ENCODE peak calls at places on chromosomes 12 and 14, in five cellular contexts. M, B, E, S and F are unnamed samples.

GRCh38 chr14:78933948-78934524 is 763.9 kb downstream of the NRXN3 start:
- DNase-seq in M (no peak), B (no peak), E (peak), S (peak), F (peak)

GRCh38 chr14:90091393-90091792 is 29.6 kb downstream of the KCNK13 start:
- DNase-seq in M (no peak), B (no peak), E (no peak), S (no peak), F (peak)

GRCh38 chr14:105140581-105140980 is 28.0 kb downstream of the JAG2 start:
- DNase-seq in M (no peak), B (no peak), E (no peak), S (no peak), F (no peak)

GRCh38 chr14:23307687-23308644 is 1.3 kb downstream of the BCL2L2 start:
- DNase-seq in M (no peak), B (no peak), E (no peak), S (no peak), F (peak)

GRCh38 chr14:24834951-24835350 is 201.0 kb upstream of the GZMB start:
- DNase-seq in M (no peak), B (no peak), E (no peak), S (no peak), F (no peak)

GRCh38 chr14:96953443-96953842 is 156.3 kb downstream of the VRK1 start:
- DNase-seq in M (no peak), B (no peak), E (no peak), S (no peak), F (no peak)

GRCh38 chr14:66359500-66359899 is 126.7 kb upstream of the CCDC196 start:
- DNase-seq in M (no peak), B (no peak), E (peak), S (peak), F (peak)

GRCh38 chr14:69572634-69573135 is 2.0 kb downstream of the CCDC177 start:
- DNase-seq in M (no peak), B (no peak), E (no peak), S (no peak), F (no peak)

GRCh38 chr14:23057757-23058653 is 685 bp upstream of the CDH24 start:
- DNase-seq in M (peak), B (peak), E (peak), S (peak), F (peak)

GRCh38 chr14:60862283-60862682 is 118.6 kb downstream of the TRMT5 start:
- DNase-seq in M (no peak), B (no peak), E (no peak), S (no peak), F (peak)

GRCh38 chr14:81535399-81536124 is 1.9 kb upstream of the SEL1L start:
- DNase-seq in M (peak), B (no peak), E (no peak), S (peak), F (no peak)

GRCh38 chr14:59028476-59029202 is 159.8 kb upstream of the DAAM1 start:
- DNase-seq in M (peak), B (peak), E (peak), S (peak), F (peak)

GRCh38 chr12:85781751-85782150 is 54.5 kb downstream of the RASSF9 start:
- DNase-seq in M (no peak), B (no peak), E (no peak), S (no peak), F (no peak)

DNA sequence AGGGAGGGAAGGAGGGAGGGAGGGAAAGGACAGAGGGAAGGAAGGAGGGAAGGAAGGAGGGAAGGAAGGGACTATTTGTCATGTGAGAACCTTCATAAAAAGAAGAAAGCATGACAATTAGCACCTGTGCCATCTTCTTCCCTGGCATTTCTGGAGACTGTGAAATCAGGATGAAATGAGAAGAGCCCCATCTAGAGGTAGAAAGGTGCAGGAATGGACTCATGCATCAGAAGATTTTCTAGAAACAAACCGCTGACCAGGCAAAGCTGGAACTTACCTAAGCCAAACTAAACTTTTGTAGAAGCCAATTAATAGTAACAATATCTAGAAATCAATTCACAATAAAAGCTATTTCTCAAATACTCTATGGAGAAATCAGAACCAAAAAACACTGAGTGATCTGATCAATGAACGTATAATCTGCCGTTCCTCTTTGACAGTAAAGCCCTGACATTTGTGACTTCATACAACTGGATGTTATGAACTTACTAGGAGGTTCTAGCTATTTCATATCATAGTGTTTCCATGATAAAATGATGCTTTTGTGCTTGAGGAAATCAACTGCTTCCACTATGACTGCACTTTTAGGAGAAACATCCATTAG is 24.4 kb upstream of the CRACR2A start:
- DNase-seq in M (no peak), B (no peak), E (peak), S (peak), F (peak)
- TF ChIP-seq CTCF in M (peak), B (peak), E (peak), S (peak), F (peak)

DNA sequence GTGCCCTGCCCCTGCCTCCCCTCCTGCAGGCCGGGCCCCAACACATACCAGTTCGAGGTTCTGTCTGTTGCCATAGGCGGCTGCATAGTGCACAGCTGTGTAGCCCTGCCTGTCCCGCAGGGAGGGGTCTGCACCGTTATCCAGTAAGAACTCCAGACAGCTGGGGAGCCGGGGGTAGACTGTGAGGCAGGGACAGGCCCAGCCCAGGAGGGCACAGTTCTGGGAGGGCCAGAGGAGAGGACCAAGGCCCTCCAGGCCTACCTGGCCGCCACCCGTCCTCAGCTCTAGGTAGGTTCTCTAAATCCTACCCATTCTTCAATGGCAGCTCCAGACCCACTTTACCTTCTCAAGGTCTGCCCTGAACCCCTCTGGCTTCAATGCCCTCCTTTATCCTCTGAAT is 9.5 kb downstream of the ANKRD52 start:
- DNase-seq in M (no peak), B (no peak), E (no peak), S (no peak), F (no peak)
- TF ChIP-seq CTCF in M (no peak), B (no peak), E (no peak), S (no peak), F (no peak)

DNA sequence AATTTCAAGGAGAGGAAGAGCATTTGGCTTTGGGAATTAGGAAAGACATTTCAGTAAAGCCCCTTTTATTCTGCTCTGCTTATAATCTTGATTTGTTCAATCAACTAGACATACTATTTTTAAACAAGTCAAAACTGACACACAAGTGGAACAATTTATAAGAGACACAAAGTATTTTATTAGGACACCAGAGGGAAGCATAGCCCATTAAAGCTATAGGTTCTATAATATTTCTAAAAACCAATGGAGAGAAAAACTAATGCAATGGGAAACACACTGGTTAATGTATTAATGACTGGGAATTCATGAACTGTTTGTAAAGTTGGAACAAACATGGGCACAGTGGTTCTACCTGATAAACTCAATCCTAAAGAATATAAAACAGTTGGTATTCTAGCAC is 15.3 kb upstream of the CERS5 start:
- DNase-seq in M (no peak), B (no peak), E (no peak), S (no peak), F (no peak)
- TF ChIP-seq CTCF in M (no peak), B (no peak), E (no peak), S (no peak), F (no peak)

GRCh38 chr12:129807101-129807500 is 96.7 kb downstream of the TMEM132D start:
- DNase-seq in M (no peak), B (no peak), E (no peak), S (no peak), F (no peak)
- TF ChIP-seq CTCF in M (no peak), B (no peak), E (no peak), S (no peak), F (no peak)

DNA sequence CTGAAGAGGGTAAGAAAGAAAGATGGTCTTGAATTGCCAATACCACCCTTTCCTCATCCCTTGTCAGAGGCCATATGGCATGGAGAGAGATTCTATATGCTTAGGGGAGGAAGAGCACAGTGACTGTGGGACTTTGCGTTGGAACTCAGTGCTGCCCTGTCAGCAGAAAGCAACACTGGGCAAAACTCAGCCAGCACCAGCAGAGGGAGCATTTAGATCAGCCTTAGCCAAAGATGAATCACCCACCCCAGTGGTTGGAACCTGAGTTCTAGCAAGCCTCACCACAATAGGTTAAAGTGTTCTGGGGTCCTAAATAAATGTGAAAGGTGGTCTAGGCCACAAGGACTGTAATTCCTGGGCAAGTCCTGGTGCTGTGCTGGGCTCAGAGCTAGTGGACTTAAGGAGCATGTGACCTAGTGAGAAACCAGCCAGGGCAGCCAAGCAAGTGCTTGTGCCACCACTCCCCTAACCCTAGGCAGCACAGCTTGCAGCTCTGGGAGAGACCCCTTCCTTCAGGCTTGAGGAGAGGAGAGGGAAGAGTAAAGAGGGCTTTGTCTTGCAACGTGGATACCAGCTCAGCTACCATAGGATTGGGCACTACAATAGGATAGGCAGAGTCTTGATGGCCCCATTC is 11.4 kb upstream of the BCAT1 start:
- DNase-seq in M (no peak), B (no peak), E (peak), S (peak), F (peak)
- TF ChIP-seq CTCF in M (peak), B (peak), E (peak), S (peak), F (peak)

GRCh38 chr12:13941258-13942249 is 39.8 kb downstream of the GRIN2B start:
- DNase-seq in M (no peak), B (no peak), E (peak), S (peak), F (peak)
- TF ChIP-seq CTCF in M (peak), B (peak), E (peak), S (peak), F (no peak)

GRCh38 chr14:39988939-39989338 is 556.7 kb upstream of the FBXO33 start:
- DNase-seq in M (no peak), B (no peak), E (peak), S (peak), F (peak)
- TF ChIP-seq CTCF in M (no peak), B (peak), E (peak), S (peak), F (peak)

DNA sequence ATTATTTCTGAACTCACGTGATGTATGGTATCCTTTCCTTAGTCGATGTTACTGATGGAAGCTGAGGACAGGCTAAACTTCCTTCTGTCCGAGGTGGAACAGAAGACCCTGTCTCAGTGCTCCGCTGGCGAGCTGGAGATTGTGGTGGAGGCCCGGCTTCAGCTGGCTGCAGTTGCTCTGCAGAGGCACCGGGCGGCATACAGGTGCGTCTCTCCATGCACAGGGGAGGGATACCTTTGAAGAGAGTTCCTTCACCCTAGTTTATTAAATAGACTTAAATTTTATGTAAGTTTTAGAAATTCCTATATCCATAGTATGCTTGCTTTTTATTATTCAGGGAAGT is 186.7 kb upstream of the NEDD1 start:
- DNase-seq in M (peak), B (no peak), E (no peak), S (peak), F (peak)
- TF ChIP-seq CTCF in M (peak), B (no peak), E (no peak), S (peak), F (no peak)